ENCODE peak calls at places on chromosomes 11 and 22, in ten cellular contexts. J, Z, E, G, M, H, P, K, X and Q are unnamed samples. For H3K27me3, the result is how much of the 10 kb centered on the place peaks cover.

GRCh38 chr11:130131957-130132850 is 27.4 kb upstream of the ST14 start:
- DNase-seq in J (peak), Z (no peak), E (peak), G (peak), M (peak), H (peak), P (no peak), K (peak), X (peak), Q (peak)

GRCh38 chr11:48020092-48020755 is 39.9 kb downstream of the PTPRJ start:
- DNase-seq in J (peak), Z (no peak), E (no peak), G (no peak), M (no peak), H (no peak), P (peak), K (no peak), X (peak), Q (peak)

GRCh38 chr11:121039971-121040613 is 16.2 kb downstream of the TBCEL start:
- DNase-seq in J (no peak), Z (no peak), E (no peak), G (no peak), M (no peak), H (no peak), P (no peak), K (no peak), X (no peak), Q (no peak)

GRCh38 chr11:43788394-43788793 is 92.2 kb upstream of the ALKBH3 start:
- DNase-seq in J (peak), Z (no peak), E (no peak), G (no peak), M (no peak), H (no peak), P (no peak), K (peak), X (no peak), Q (no peak)

GRCh38 chr22:36913431-36914382 is at the start of gene CSF2RB:
- DNase-seq in J (peak), Z (peak), E (no peak), G (no peak), M (no peak), H (no peak), P (peak), K (no peak), X (no peak), Q (peak)

GRCh38 chr11:45252134-45252856 is 33.8 kb downstream of the SYT13 start:
- DNase-seq in J (peak), Z (no peak), E (peak), G (peak), M (peak), H (peak), P (no peak), K (no peak), X (peak), Q (peak)

GRCh38 chr11:76839326-76839725 is 21.4 kb upstream of the ACER3 start:
- DNase-seq in J (peak), Z (no peak), E (no peak), G (no peak), M (no peak), H (no peak), P (no peak), K (no peak), X (peak), Q (no peak)

GRCh38 chr11:128451651-128452470 is 135.5 kb downstream of the ETS1 start:
- DNase-seq in J (peak), Z (peak), E (peak), G (peak), M (peak), H (peak), P (peak), K (no peak), X (no peak), Q (peak)

GRCh38 chr22:19757985-19758895 is 2.3 kb upstream of the TBX1 start:
- DNase-seq in J (no peak), Z (no peak), E (no peak), G (peak), M (no peak), H (no peak), P (no peak), K (no peak), X (no peak), Q (no peak)

GRCh38 chr22:19755722-19756287 is 4.8 kb upstream of the TBX1 start:
- DNase-seq in J (no peak), Z (no peak), E (no peak), G (no peak), M (no peak), H (no peak), P (no peak), K (no peak), X (no peak), Q (no peak)

GRCh38 chr22:19757140-19757984 is 3.2 kb upstream of the TBX1 start:
- DNase-seq in J (no peak), Z (no peak), E (no peak), G (no peak), M (no peak), H (no peak), P (no peak), K (no peak), X (no peak), Q (no peak)

GRCh38 chr22:19755145-19755710 is 5.3 kb upstream of the TBX1 start:
- DNase-seq in J (no peak), Z (no peak), E (no peak), G (no peak), M (no peak), H (no peak), P (no peak), K (no peak), X (no peak), Q (no peak)

GRCh38 chr22:19756288-19757128 is 4.1 kb upstream of the TBX1 start:
- DNase-seq in J (peak), Z (no peak), E (peak), G (peak), M (no peak), H (peak), P (peak), K (peak), X (peak), Q (peak)
- TF ChIP-seq CTCF in J (peak), Z (peak), E (peak), G (peak), M (peak), H (peak), P (peak), K (peak), X (peak), Q (no peak)

GRCh38 chr11:57239348-57239747 is 2.3 kb upstream of the APLNR start:
- DNase-seq in J (no peak), Z (no peak), E (no peak), G (no peak), M (no peak), H (no peak), P (no peak), K (no peak), X (no peak), Q (no peak)
- H3K27me3 ChIP-seq in J (under half), Z (under half), E (under half), G (under half), M (under half), H (under half), P (half or more), K (under half), X (under half), Q (under half)

GRCh38 chr11:34929794-34930763 is 13.7 kb downstream of the PDHX start:
- DNase-seq in J (peak), Z (no peak), E (peak), G (no peak), M (no peak), H (peak), P (no peak), K (no peak), X (no peak), Q (peak)
- TF ChIP-seq CTCF in J (no peak), Z (no peak), E (no peak), G (no peak), M (no peak), H (no peak), P (no peak), K (no peak), X (no peak), Q (no peak)

GRCh38 chr22:23511627-23512347 is 68.3 kb downstream of the IGLL1 start:
- DNase-seq in J (no peak), Z (peak), E (no peak), G (no peak), M (no peak), H (no peak), P (no peak), K (no peak), X (no peak), Q (no peak)

GRCh38 chr22:23514317-23515038 is 65.6 kb downstream of the IGLL1 start:
- DNase-seq in J (no peak), Z (peak), E (no peak), G (peak), M (no peak), H (no peak), P (no peak), K (no peak), X (no peak), Q (no peak)

GRCh38 chr22:23512738-23513137 is 67.4 kb downstream of the IGLL1 start:
- DNase-seq in J (no peak), Z (no peak), E (no peak), G (no peak), M (no peak), H (no peak), P (no peak), K (no peak), X (no peak), Q (no peak)

GRCh38 chr22:23513705-23514104 is 66.4 kb downstream of the IGLL1 start:
- DNase-seq in J (no peak), Z (no peak), E (no peak), G (no peak), M (no peak), H (no peak), P (no peak), K (no peak), X (no peak), Q (no peak)

GRCh38 chr22:23512348-23512705 is 67.8 kb downstream of the IGLL1 start:
- DNase-seq in J (no peak), Z (no peak), E (no peak), G (no peak), M (no peak), H (no peak), P (no peak), K (no peak), X (no peak), Q (no peak)
- H3K27me3 ChIP-seq in J (under half), Z (under half), E (under half), G (under half), M (under half), H (under half), P (under half), K (under half), X (under half), Q (under half)